ENCODE peak calls at places on chromosomes 1 and 21, in ten cellular contexts. F, O, C, E, S, P, Z, K, W and L are unnamed samples.
A peak's percentile ranks its signal among the peaks of the same experiment; 100 is the strongest.

GRCh38 chr1:210706246-210706645 is 377.5 kb downstream of the HHAT start:
- DNase-seq in F (no peak), O (no peak), C (no peak), E (no peak), S (no peak), P (no peak), Z (no peak), K (no peak), W (no peak), L (no peak)

GRCh38 chr1:172286629-172287076 is 133.8 kb upstream of the C1orf105 start:
- DNase-seq in F (no peak), O (peak; percentile 34), C (peak; percentile 97), E (peak; percentile 10), S (no peak), P (no peak), Z (no peak), K (peak; percentile 98), W (peak; percentile 88), L (no peak)

GRCh38 chr1:25080294-25081209 is 150.5 kb upstream of the RUNX3 start:
- DNase-seq in F (no peak), O (no peak), C (peak; percentile 16), E (no peak), S (no peak), P (no peak), Z (no peak), K (no peak), W (peak; percentile 36), L (no peak)

GRCh38 chr1:12528021-12528852 is 89.8 kb downstream of the DHRS3 start:
- DNase-seq in F (no peak), O (no peak), C (peak; percentile 77), E (no peak), S (no peak), P (no peak), Z (no peak), K (peak; percentile 73), W (peak; percentile 34), L (no peak)

GRCh38 chr1:12172042-12172851 is 5.5 kb downstream of the TNFRSF1B start:
- DNase-seq in F (peak; percentile 56), O (no peak), C (no peak), E (no peak), S (no peak), P (peak; percentile 58), Z (no peak), K (no peak), W (no peak), L (no peak)

GRCh38 chr1:56374026-56374974 is 205.1 kb downstream of the PLPP3 start:
- DNase-seq in F (no peak), O (no peak), C (no peak), E (no peak), S (no peak), P (no peak), Z (peak; percentile 40), K (peak; percentile 42), W (peak; percentile 28), L (no peak)

GRCh38 chr1:15289251-15289651 is 42.2 kb downstream of the FHAD1 start:
- DNase-seq in F (no peak), O (no peak), C (no peak), E (no peak), S (no peak), P (no peak), Z (no peak), K (no peak), W (peak; percentile 16), L (no peak)

GRCh38 chr1:204928671-204929486 is 58.2 kb downstream of the NFASC start:
- DNase-seq in F (no peak), O (no peak), C (no peak), E (no peak), S (no peak), P (no peak), Z (no peak), K (no peak), W (no peak), L (no peak)

GRCh38 chr1:179883739-179884138 is 1.7 kb downstream of the TOR1AIP1 start:
- DNase-seq in F (peak; percentile 66), O (no peak), C (no peak), E (peak; percentile 15), S (peak; percentile 45), P (peak; percentile 82), Z (peak; percentile 28), K (no peak), W (peak; percentile 18), L (peak; percentile 63)

GRCh38 chr1:203911806-203912205 is 50.4 kb downstream of the SNRPE start:
- DNase-seq in F (no peak), O (no peak), C (no peak), E (no peak), S (no peak), P (no peak), Z (no peak), K (no peak), W (peak; percentile 16), L (no peak)

GRCh38 chr1:67766117-67766978 is 66.9 kb downstream of the GNG12 start:
- DNase-seq in F (peak; percentile 63), O (peak; percentile 7), C (peak; percentile 95), E (peak; percentile 57), S (peak; percentile 43), P (peak; percentile 64), Z (peak; percentile 71), K (no peak), W (peak; percentile 91), L (peak; percentile 38)

GRCh38 chr1:54456921-54457529 is 50.8 kb upstream of the SSBP3 start:
- DNase-seq in F (no peak), O (no peak), C (no peak), E (no peak), S (no peak), P (no peak), Z (no peak), K (no peak), W (no peak), L (no peak)

GRCh38 chr21:38815060-38815405 is 9.3 kb downstream of the ETS2 start:
- DNase-seq in F (no peak), O (no peak), C (peak; percentile 88), E (no peak), S (no peak), P (no peak), Z (no peak), K (no peak), W (peak; percentile 53), L (no peak)

GRCh38 chr1:174161813-174162212 is 2.5 kb downstream of the RABGAP1L start:
- DNase-seq in F (no peak), O (no peak), C (no peak), E (peak; percentile 18), S (no peak), P (no peak), Z (no peak), K (no peak), W (no peak), L (no peak)

GRCh38 chr1:218377143-218377660 is 32.1 kb downstream of the TGFB2 start:
- DNase-seq in F (peak; percentile 77), O (no peak), C (peak; percentile 99), E (no peak), S (no peak), P (peak; percentile 77), Z (no peak), K (peak; percentile 91), W (peak; percentile 98), L (peak; percentile 75)

GRCh38 chr21:34528131-34528561 is 16.1 kb upstream of the KCNE1 start:
- DNase-seq in F (no peak), O (peak; percentile 25), C (peak; percentile 40), E (no peak), S (no peak), P (no peak), Z (no peak), K (no peak), W (no peak), L (no peak)

GRCh38 chr1:53414632-53415031 is 44.6 kb upstream of the DMRTB1 start:
- DNase-seq in F (no peak), O (no peak), C (no peak), E (no peak), S (no peak), P (no peak), Z (no peak), K (no peak), W (no peak), L (no peak)

GRCh38 chr1:113616201-113616600 is 143.1 kb downstream of the PHTF1 start:
- DNase-seq in F (no peak), O (peak; percentile 95), C (no peak), E (no peak), S (no peak), P (no peak), Z (no peak), K (no peak), W (no peak), L (no peak)